ENCODE peak calls at places on chromosomes 13 and 19, in nine cellular contexts. K is H1, J is stomach, B is heart left ventricle, O is Peyer's patch, N is uterus, U is body of pancreas, Q is adrenal gland, Y is breast epithelium. H is an unnamed sample.
A peak's percentile ranks its signal among the peaks of the same experiment; 100 is the strongest.

GRCh38 chr13:64925727-64926126 is 2304.4 kb downstream of the PCDH9 start:
- DNase-seq in K (no peak), J (no peak), B (peak; percentile 51), O (no peak), N (no peak), U (no peak), Q (no peak), Y (no peak), H (no peak)

GRCh38 chr13:37277435-37278144 is 172.1 kb upstream of the CSNK1A1L start:
- DNase-seq in K (no peak), J (no peak), B (no peak), O (no peak), N (no peak), U (no peak), Q (no peak), Y (no peak), H (no peak)

GRCh38 chr19:48859711-48860572 is 8.5 kb downstream of the PLEKHA4 start:
- DNase-seq in K (peak; percentile 63), J (no peak), B (no peak), O (no peak), N (no peak), U (peak; percentile 91), Q (no peak), Y (no peak), H (peak; percentile 64)

GRCh38 chr19:53960886-53961285 is 1.9 kb upstream of the CACNG8 start:
- DNase-seq in K (no peak), J (no peak), B (no peak), O (no peak), N (no peak), U (no peak), Q (no peak), Y (no peak), H (no peak)

GRCh38 chr19:46202872-46203860 is 26.4 kb upstream of the IGFL1 start:
- DNase-seq in K (no peak), J (no peak), B (no peak), O (no peak), N (no peak), U (no peak), Q (no peak), Y (no peak), H (no peak)

GRCh38 chr19:43619262-43620060 is at the start of gene ZNF428:
- DNase-seq in K (peak; percentile 89), J (peak; percentile 87), B (peak; percentile 94), O (peak; percentile 89), N (peak; percentile 88), U (peak; percentile 80), Q (peak; percentile 84), Y (peak; percentile 76), H (peak; percentile 93)

GRCh38 chr13:72643339-72643989 is 84.0 kb downstream of the MZT1 start:
- DNase-seq in K (peak; percentile 63), J (peak; percentile 29), B (no peak), O (peak; percentile 51), N (no peak), U (peak; percentile 41), Q (peak; percentile 70), Y (no peak), H (peak; percentile 78)

GRCh38 chr13:35475960-35476943 is at the start of gene MAB21L1:
- DNase-seq in K (peak; percentile 59), J (peak; percentile 38), B (peak; percentile 46), O (no peak), N (no peak), U (no peak), Q (peak; percentile 26), Y (no peak), H (no peak)

GRCh38 chr19:23698711-23699520 is 11.9 kb upstream of the ZNF675 start:
- DNase-seq in K (no peak), J (peak; percentile 27), B (no peak), O (no peak), N (no peak), U (peak; percentile 13), Q (no peak), Y (no peak), H (no peak)

GRCh38 chr19:48499352-48500090 is 12.1 kb downstream of the LMTK3 start:
- DNase-seq in K (no peak), J (no peak), B (peak; percentile 69), O (no peak), N (no peak), U (no peak), Q (no peak), Y (no peak), H (no peak)

GRCh38 chr13:105990256-105990958 is 545.1 kb downstream of the EFNB2 start:
- DNase-seq in K (no peak), J (no peak), B (no peak), O (no peak), N (no peak), U (no peak), Q (no peak), Y (no peak), H (no peak)

GRCh38 chr19:8877854-8878705 is 45.9 kb downstream of the MBD3L1 start:
- DNase-seq in K (no peak), J (no peak), B (no peak), O (no peak), N (no peak), U (no peak), Q (no peak), Y (no peak), H (peak; percentile 74)

GRCh38 chr13:93882086-93882651 is 597.3 kb downstream of the DCT start:
- DNase-seq in K (no peak), J (no peak), B (no peak), O (no peak), N (no peak), U (no peak), Q (no peak), Y (no peak), H (no peak)

GRCh38 chr13:38979891-38980627 is 10.6 kb downstream of the STOML3 start:
- DNase-seq in K (no peak), J (no peak), B (no peak), O (no peak), N (peak; percentile 19), U (peak; percentile 51), Q (no peak), Y (no peak), H (peak; percentile 64)

DNA sequence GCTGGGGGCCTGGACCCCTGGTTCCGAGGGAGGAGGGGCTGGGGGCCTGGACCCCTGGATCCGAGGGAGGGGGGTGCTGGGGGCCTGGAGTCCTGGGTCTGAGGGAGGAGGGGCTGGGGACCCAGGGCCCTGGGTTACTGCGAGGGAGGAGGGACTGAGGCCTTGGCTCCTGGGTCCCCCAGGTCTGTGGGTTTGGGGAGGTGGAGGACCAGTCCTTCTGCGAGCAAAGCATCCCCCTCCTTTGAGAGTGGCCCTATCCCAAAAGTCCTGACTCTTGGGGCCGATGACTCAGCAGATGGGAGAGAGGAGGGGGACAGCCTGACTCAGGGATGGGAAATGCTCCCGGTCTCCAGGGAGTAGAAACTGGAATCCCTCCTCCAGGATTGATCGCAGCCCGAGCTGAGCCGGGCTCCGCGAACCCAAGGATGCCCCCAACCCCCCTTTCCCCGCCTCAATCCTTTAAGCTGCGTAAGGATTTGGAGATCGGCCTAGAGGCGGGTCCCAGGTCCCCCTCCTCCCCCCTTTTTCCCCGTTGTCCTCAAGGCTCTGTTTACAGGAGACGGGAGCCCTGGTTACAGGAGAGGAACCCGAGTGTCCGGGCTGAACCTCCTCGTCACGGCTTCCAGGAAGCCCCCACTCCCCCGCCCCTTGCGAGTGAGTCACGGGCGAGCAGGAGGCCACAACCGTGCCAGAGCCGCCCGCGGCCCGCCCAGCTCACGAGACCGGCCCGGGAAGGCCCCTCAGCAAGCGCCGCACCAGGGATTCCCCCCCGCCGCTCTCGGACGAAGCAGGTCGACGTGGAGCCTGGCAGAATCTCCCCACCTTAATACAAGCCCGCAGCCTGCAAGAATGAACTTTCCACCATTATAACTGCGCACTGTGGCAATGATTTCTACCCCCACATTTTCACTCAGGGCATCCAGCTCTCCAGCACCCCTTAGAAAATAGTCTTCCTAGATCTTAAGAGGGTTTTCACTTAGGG is 3.0 kb upstream of the ZFP36 start:
- DNase-seq in K (peak; percentile 80), J (peak; percentile 98), B (peak; percentile 98), O (peak; percentile 99), N (peak; percentile 100), U (peak; percentile 81), Q (peak; percentile 99), Y (peak; percentile 99), H (peak; percentile 95)
- TF ChIP-seq POLR2A in K (no peak), J (peak; percentile 49), B (peak; percentile 87), O (peak; percentile 49), N (peak; percentile 64), U (peak; percentile 64), Q (peak; percentile 13), Y (peak; percentile 81), H (peak; percentile 12)

GRCh38 chr19:29956855-29957254 is 14.8 kb downstream of the URI1 start:
- DNase-seq in K (no peak), J (no peak), B (no peak), O (no peak), N (no peak), U (no peak), Q (no peak), Y (no peak), H (no peak)
- H3K9me3 ChIP-seq in K (peaks cover 2% of the 10 kb centered on the region), J (no peaks in the 10 kb centered on the region), B (no peaks in the 10 kb centered on the region), O (no peaks in the 10 kb centered on the region), N (no peaks in the 10 kb centered on the region), U (no peaks in the 10 kb centered on the region), Q (peaks cover 5% of the 10 kb centered on the region), Y (no peaks in the 10 kb centered on the region), H (no peaks in the 10 kb centered on the region)

GRCh38 chr19:2111425-2111824 is 14.7 kb downstream of the IZUMO4 start:
- DNase-seq in K (no peak), J (no peak), B (no peak), O (no peak), N (no peak), U (no peak), Q (no peak), Y (no peak), H (no peak)

GRCh38 chr19:2110822-2111221 is 14.1 kb downstream of the IZUMO4 start:
- DNase-seq in K (peak; percentile 75), J (no peak), B (no peak), O (no peak), N (no peak), U (no peak), Q (no peak), Y (no peak), H (no peak)

GRCh38 chr19:2112516-2113320 is 16.0 kb downstream of the IZUMO4 start:
- DNase-seq in K (no peak), J (no peak), B (no peak), O (no peak), N (no peak), U (no peak), Q (no peak), Y (no peak), H (no peak)

GRCh38 chr19:2113436-2114211 is 16.9 kb downstream of the IZUMO4 start:
- DNase-seq in K (no peak), J (no peak), B (no peak), O (no peak), N (no peak), U (no peak), Q (no peak), Y (no peak), H (no peak)

DNA sequence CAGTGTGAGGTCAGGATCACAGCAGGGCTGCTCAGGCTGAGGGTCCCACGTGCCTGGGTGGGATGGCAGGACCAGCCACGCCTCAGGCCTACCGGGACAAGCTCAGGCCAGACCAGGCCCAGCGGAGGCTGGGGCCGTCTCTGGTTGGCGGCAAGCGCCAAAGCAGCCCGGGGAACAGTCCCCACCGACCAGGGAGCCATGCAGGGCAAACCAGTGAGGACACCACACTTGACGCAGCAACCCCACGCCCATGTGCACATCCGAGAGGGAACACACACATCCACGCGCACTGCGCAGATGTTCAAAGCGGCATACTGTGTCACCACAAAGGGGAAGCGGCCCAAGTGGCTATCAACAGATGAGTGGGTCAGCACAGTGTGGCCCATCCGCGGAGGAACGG is 15.2 kb downstream of the IZUMO4 start:
- DNase-seq in K (no peak), J (no peak), B (no peak), O (no peak), N (no peak), U (no peak), Q (no peak), Y (no peak), H (no peak)
- TF ChIP-seq CTCF in K (no peak), J (no peak), B (no peak), O (no peak), N (no peak), U (no peak), Q (no peak), Y (no peak), H (no peak)

GRCh38 chr19:41866284-41866683 is 6.2 kb downstream of the RPS19 start:
- DNase-seq in K (no peak), J (no peak), B (no peak), O (no peak), N (no peak), U (no peak), Q (no peak), Y (no peak), H (no peak)
- TF ChIP-seq POLR2A in K (peak; percentile 64), J (no peak), B (no peak), O (no peak), N (no peak), U (no peak), Q (no peak), Y (no peak), H (no peak)

H was measured in testis.